ENCODE peak calls at places on chromosome 14, in six cellular contexts. W, G, F, I, H and U are unnamed samples. For H3K9me3, the result is how much of the 10 kb centered on the place peaks cover.

GRCh38 chr14:32038876-32039275 is 38.2 kb upstream of the ARHGAP5 start:
- DNase-seq in W (no peak), G (peak), F (no peak), I (no peak), H (no peak), U (no peak)

GRCh38 chr14:94174622-94175402 is 690 bp downstream of the PPP4R4 start:
- DNase-seq in W (peak), G (no peak), F (peak), I (no peak), H (peak), U (no peak)

GRCh38 chr14:24329736-24330135 is 5.1 kb downstream of the ADCY4 start:
- DNase-seq in W (peak), G (no peak), F (peak), I (no peak), H (peak), U (no peak)

GRCh38 chr14:102154121-102154520 is 14.4 kb downstream of the WDR20 start:
- DNase-seq in W (no peak), G (no peak), F (no peak), I (no peak), H (no peak), U (no peak)

GRCh38 chr14:72651715-72652114 is 242.2 kb downstream of the DPF3 start:
- DNase-seq in W (no peak), G (no peak), F (no peak), I (no peak), H (no peak), U (no peak)

GRCh38 chr14:98578204-98578603 is 693.8 kb downstream of the BCL11B start:
- DNase-seq in W (no peak), G (no peak), F (no peak), I (no peak), H (no peak), U (no peak)

GRCh38 chr14:65241125-65241752 is 138.9 kb upstream of the MAX start:
- DNase-seq in W (no peak), G (no peak), F (no peak), I (no peak), H (no peak), U (no peak)

GRCh38 chr14:68685419-68686211 is 107.3 kb downstream of the ZFP36L1 start:
- DNase-seq in W (peak), G (peak), F (no peak), I (no peak), H (no peak), U (no peak)

GRCh38 chr14:30553311-30553989 is 5.5 kb upstream of the G2E3 start:
- DNase-seq in W (no peak), G (peak), F (no peak), I (no peak), H (no peak), U (no peak)

GRCh38 chr14:89424241-89424640 is 7.2 kb upstream of the FOXN3 start:
- DNase-seq in W (no peak), G (no peak), F (no peak), I (no peak), H (no peak), U (no peak)

GRCh38 chr14:79016828-79017505 is 846.8 kb downstream of the NRXN3 start:
- DNase-seq in W (no peak), G (peak), F (no peak), I (no peak), H (no peak), U (no peak)

GRCh38 chr14:42504433-42504832 is 897.8 kb downstream of the LRFN5 start:
- DNase-seq in W (no peak), G (no peak), F (no peak), I (no peak), H (no peak), U (no peak)

GRCh38 chr14:57747036-57747435 is 118.9 kb downstream of the SLC35F4 start:
- DNase-seq in W (peak), G (no peak), F (no peak), I (no peak), H (no peak), U (no peak)

GRCh38 chr14:23539209-23539866 is 12.2 kb downstream of the ZFHX2 start:
- DNase-seq in W (no peak), G (peak), F (no peak), I (peak), H (peak), U (no peak)

GRCh38 chr14:61438497-61438859 is 117.1 kb downstream of the PRKCH start:
- DNase-seq in W (no peak), G (no peak), F (no peak), I (no peak), H (no peak), U (no peak)

GRCh38 chr14:34489324-34489723 is 27.3 kb upstream of the SPTSSA start:
- DNase-seq in W (no peak), G (peak), F (no peak), I (no peak), H (no peak), U (no peak)

GRCh38 chr14:48129472-48129871 is 454.1 kb upstream of the MDGA2 start:
- DNase-seq in W (no peak), G (no peak), F (no peak), I (no peak), H (no peak), U (no peak)

GRCh38 chr14:79369359-79370332 is 841.7 kb downstream of the DIO2 start:
- DNase-seq in W (no peak), G (peak), F (no peak), I (peak), H (no peak), U (no peak)

GRCh38 chr14:93081875-93082570 is 33.7 kb downstream of the ITPK1 start:
- DNase-seq in W (no peak), G (no peak), F (no peak), I (no peak), H (peak), U (no peak)

GRCh38 chr14:56570295-56570694 is 9.3 kb upstream of the TMEM260 start:
- DNase-seq in W (no peak), G (no peak), F (no peak), I (no peak), H (no peak), U (no peak)

GRCh38 chr14:65186951-65187350 is 84.6 kb upstream of the MAX start:
- DNase-seq in W (no peak), G (no peak), F (no peak), I (no peak), H (no peak), U (no peak)

GRCh38 chr14:87483651-87484260 is 509.2 kb downstream of the GALC start:
- DNase-seq in W (no peak), G (peak), F (no peak), I (no peak), H (no peak), U (no peak)

GRCh38 chr14:70619708-70620107 is 19.3 kb upstream of the MED6 start:
- DNase-seq in W (no peak), G (no peak), F (no peak), I (no peak), H (no peak), U (no peak)

GRCh38 chr14:60812987-60813386 is 78.4 kb downstream of the MNAT1 start:
- DNase-seq in W (no peak), G (no peak), F (no peak), I (no peak), H (peak), U (no peak)

GRCh38 chr14:68679301-68679700 is 113.6 kb downstream of the ZFP36L1 start:
- DNase-seq in W (no peak), G (no peak), F (no peak), I (no peak), H (no peak), U (no peak)

GRCh38 chr14:79395061-79395460 is 816.2 kb downstream of the DIO2 start:
- DNase-seq in W (no peak), G (peak), F (no peak), I (no peak), H (no peak), U (no peak)

GRCh38 chr14:50064993-50065392 is 51.4 kb downstream of the VCPKMT start:
- DNase-seq in W (peak), G (no peak), F (no peak), I (no peak), H (no peak), U (no peak)

GRCh38 chr14:102249041-102249440 is 55.9 kb downstream of the MOK start:
- DNase-seq in W (no peak), G (peak), F (no peak), I (no peak), H (no peak), U (no peak)

GRCh38 chr14:95876769-95877490 is at the start of gene TUNAR:
- DNase-seq in W (no peak), G (no peak), F (no peak), I (peak), H (peak), U (no peak)

GRCh38 chr14:75542585-75543091 is 20.4 kb downstream of the BATF start:
- DNase-seq in W (peak), G (no peak), F (peak), I (peak), H (peak), U (peak)

GRCh38 chr14:63468273-63468672 is 74.9 kb downstream of the PPP2R5E start:
- DNase-seq in W (no peak), G (no peak), F (no peak), I (no peak), H (no peak), U (no peak)

GRCh38 chr14:104138891-104139459 is 588 bp downstream of the KIF26A start:
- DNase-seq in W (no peak), G (no peak), F (peak), I (no peak), H (peak), U (no peak)

GRCh38 chr14:104140463-104141331 is 2.3 kb downstream of the KIF26A start:
- DNase-seq in W (no peak), G (no peak), F (peak), I (no peak), H (peak), U (peak)

GRCh38 chr14:104140213-104140462 is 1.8 kb downstream of the KIF26A start:
- DNase-seq in W (no peak), G (no peak), F (no peak), I (no peak), H (peak), U (no peak)

GRCh38 chr14:104138098-104138890 is at the start of gene KIF26A:
- DNase-seq in W (no peak), G (no peak), F (peak), I (peak), H (peak), U (no peak)

GRCh38 chr14:104139460-104140212 is 1.2 kb downstream of the KIF26A start:
- DNase-seq in W (no peak), G (no peak), F (peak), I (no peak), H (peak), U (no peak)
- H3K4me3 ChIP-seq in W (peak), G (no peak), F (peak), I (peak), H (peak), U (peak)

DNA sequence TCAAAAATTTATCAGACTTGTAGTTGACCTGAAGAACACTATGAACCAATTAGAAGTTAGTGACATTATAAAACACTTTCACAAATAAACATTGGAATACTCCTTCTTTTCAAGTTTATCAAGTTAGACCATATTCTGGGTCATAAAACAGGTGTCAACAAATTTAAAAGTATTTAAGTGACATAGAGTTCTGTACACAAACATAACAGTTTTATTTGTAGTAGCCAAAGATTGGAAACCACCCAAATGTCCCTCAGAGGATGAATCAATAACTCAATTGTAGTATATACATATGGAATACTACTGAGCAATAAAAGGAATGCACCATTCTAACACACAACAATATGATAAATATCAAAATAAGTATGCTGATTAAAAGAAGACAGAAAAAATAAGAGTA is 23.6 kb upstream of the OR11G2 start:
- DNase-seq in W (no peak), G (no peak), F (no peak), I (no peak), H (no peak), U (no peak)
- H3K9me3 ChIP-seq in W (under half), G (under half), F (under half), I (under half), H (under half), U (under half)

GRCh38 chr14:100902792-100903191 is 730 bp downstream of the RTL1 start:
- DNase-seq in W (no peak), G (no peak), F (no peak), I (peak), H (no peak), U (peak)

GRCh38 chr14:100905166-100905565 is 1.6 kb upstream of the RTL1 start:
- DNase-seq in W (no peak), G (no peak), F (no peak), I (no peak), H (no peak), U (no peak)

GRCh38 chr14:100903672-100904185 is at the start of gene RTL1:
- DNase-seq in W (no peak), G (no peak), F (no peak), I (no peak), H (no peak), U (peak)

GRCh38 chr14:100906420-100906819 is 2.9 kb upstream of the RTL1 start:
- DNase-seq in W (no peak), G (no peak), F (no peak), I (peak), H (no peak), U (no peak)

DNA sequence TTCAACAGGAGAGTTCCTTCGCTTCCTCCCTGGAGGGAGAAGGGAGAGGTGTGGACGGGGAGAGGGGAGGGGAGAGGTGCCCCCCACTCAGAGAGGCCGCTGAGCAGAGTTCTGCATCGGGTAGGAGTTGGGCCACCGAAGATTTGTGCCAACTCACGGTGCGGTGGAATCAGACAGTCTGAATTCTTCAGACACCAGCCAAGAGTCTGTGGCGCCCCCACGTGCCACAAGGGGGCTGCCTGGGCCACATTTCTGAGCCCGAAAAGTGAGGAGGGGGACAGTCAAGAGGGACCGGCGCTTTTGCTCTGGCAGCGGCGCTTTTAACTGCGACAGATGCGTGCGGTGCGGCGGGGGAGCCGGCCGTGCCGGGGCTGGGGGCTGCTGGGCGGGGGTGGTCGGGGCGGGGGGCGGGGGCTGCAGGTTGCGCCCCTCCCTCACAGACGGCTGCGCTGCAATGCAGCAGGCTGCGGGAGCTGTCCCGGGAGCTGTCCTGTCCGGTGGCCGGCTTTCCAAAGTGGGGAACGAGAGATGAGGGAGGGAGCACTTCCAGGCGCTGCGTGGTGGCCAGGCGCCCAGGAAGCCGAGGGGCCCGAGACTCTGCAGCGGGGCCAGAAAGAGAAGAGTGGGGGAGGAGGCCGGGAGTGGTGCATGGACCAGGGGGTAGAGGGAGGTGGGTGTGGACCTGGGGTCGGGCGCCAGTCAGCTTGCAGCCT is 941 bp upstream of the RTL1 start:
- DNase-seq in W (no peak), G (no peak), F (no peak), I (peak), H (no peak), U (no peak)
- H3K4me3 ChIP-seq in W (no peak), G (no peak), F (no peak), I (peak), H (no peak), U (no peak)

GRCh38 chr14:66601932-66602578 is 94.1 kb downstream of the GPHN start:
- DNase-seq in W (no peak), G (no peak), F (no peak), I (no peak), H (no peak), U (no peak)

GRCh38 chr14:66600416-66600815 is 92.5 kb downstream of the GPHN start:
- DNase-seq in W (no peak), G (peak), F (no peak), I (no peak), H (no peak), U (no peak)

GRCh38 chr14:66595394-66595793 is 87.4 kb downstream of the GPHN start:
- DNase-seq in W (no peak), G (no peak), F (no peak), I (no peak), H (peak), U (no peak)

GRCh38 chr14:66596241-66596985 is 88.5 kb downstream of the GPHN start:
- DNase-seq in W (no peak), G (no peak), F (no peak), I (no peak), H (peak), U (no peak)
- H3K9me3 ChIP-seq in W (under half), G (under half), F (under half), I (under half), H (under half), U (under half)